ENCODE peak calls at places on chromosomes 16 and 17, in five cellular contexts. One of them, this sample, is unnamed.

GRCh38 chr17:4937553-4937952 is 2.3 kb downstream of the SLC25A11 start:
- DNase-seq in GM03348: no peak
- DNase-seq in GM13977: no peak
- DNase-seq in brain microvascular endothelial cell: no peak
- DNase-seq in NT2/D1: no peak
- DNase-seq in this sample: peak; percentile 0

GRCh38 chr17:5788266-5788900 is 204.1 kb upstream of the NLRP1 start:
- DNase-seq in NT2/D1: no peak
- DNase-seq in GM03348: peak; percentile 18
- DNase-seq in brain microvascular endothelial cell: peak; percentile 46
- DNase-seq in GM13977: no peak
- DNase-seq in this sample: no peak

GRCh38 chr17:39754958-39755549 is 17.3 kb downstream of the GRB7 start:
- DNase-seq in GM13977: peak; percentile 34
- DNase-seq in brain microvascular endothelial cell: no peak
- DNase-seq in NT2/D1: no peak
- DNase-seq in GM03348: no peak
- DNase-seq in this sample: no peak

GRCh38 chr17:29177871-29178749 is 2.1 kb downstream of the MYO18A start:
- DNase-seq in NT2/D1: no peak
- DNase-seq in GM03348: no peak
- DNase-seq in GM13977: no peak
- DNase-seq in brain microvascular endothelial cell: no peak
- DNase-seq in this sample: no peak

GRCh38 chr16:78761427-78761826 is 662.0 kb downstream of the WWOX start:
- DNase-seq in brain microvascular endothelial cell: no peak
- DNase-seq in NT2/D1: no peak
- DNase-seq in GM03348: no peak
- DNase-seq in GM13977: peak; percentile 22
- DNase-seq in this sample: no peak

GRCh38 chr16:56451753-56452689 is 667 bp downstream of the OGFOD1 start:
- DNase-seq in GM03348: peak; percentile 67
- DNase-seq in GM13977: peak; percentile 15
- DNase-seq in brain microvascular endothelial cell: peak; percentile 32
- DNase-seq in NT2/D1: no peak
- DNase-seq in this sample: peak; percentile 75

GRCh38 chr16:65377131-65377649 is 255.3 kb upstream of the CDH11 start:
- DNase-seq in NT2/D1: no peak
- DNase-seq in GM13977: no peak
- DNase-seq in brain microvascular endothelial cell: no peak
- DNase-seq in GM03348: no peak
- DNase-seq in this sample: no peak

GRCh38 chr17:80130992-80131391 is 15.9 kb downstream of the EIF4A3 start:
- DNase-seq in GM03348: no peak
- DNase-seq in NT2/D1: no peak
- DNase-seq in GM13977: no peak
- DNase-seq in brain microvascular endothelial cell: no peak
- DNase-seq in this sample: no peak

GRCh38 chr17:67221062-67221998 is 23.7 kb downstream of the HELZ start:
- DNase-seq in NT2/D1: no peak
- DNase-seq in GM03348: peak; percentile 51
- DNase-seq in brain microvascular endothelial cell: peak; percentile 51
- DNase-seq in GM13977: peak; percentile 34
- DNase-seq in this sample: peak; percentile 53

GRCh38 chr17:70139449-70139993 is 29.8 kb upstream of the KCNJ2 start:
- DNase-seq in GM03348: no peak
- DNase-seq in brain microvascular endothelial cell: no peak
- DNase-seq in NT2/D1: no peak
- DNase-seq in GM13977: no peak
- DNase-seq in this sample: no peak

GRCh38 chr16:29698484-29699323 is 19.7 kb downstream of the QPRT start:
- DNase-seq in brain microvascular endothelial cell: no peak
- DNase-seq in NT2/D1: no peak
- DNase-seq in GM03348: no peak
- DNase-seq in GM13977: no peak
- DNase-seq in this sample: no peak

GRCh38 chr17:77473615-77474226 is 333.0 kb downstream of the SEC14L1 start:
- DNase-seq in GM03348: no peak
- DNase-seq in brain microvascular endothelial cell: no peak
- DNase-seq in NT2/D1: no peak
- DNase-seq in GM13977: no peak
- DNase-seq in this sample: no peak

GRCh38 chr17:61468263-61468907 is 16.2 kb downstream of the TBX4 start:
- DNase-seq in NT2/D1: no peak
- DNase-seq in brain microvascular endothelial cell: no peak
- DNase-seq in GM03348: no peak
- DNase-seq in GM13977: no peak
- DNase-seq in this sample: no peak

GRCh38 chr16:2499890-2500633 is 13.7 kb upstream of the ATP6V0C start:
- DNase-seq in GM13977: no peak
- DNase-seq in brain microvascular endothelial cell: no peak
- DNase-seq in GM03348: no peak
- DNase-seq in NT2/D1: no peak
- DNase-seq in this sample: no peak

GRCh38 chr17:5329784-5330557 is 47.9 kb downstream of the RABEP1 start:
- DNase-seq in brain microvascular endothelial cell: no peak
- DNase-seq in GM03348: no peak
- DNase-seq in NT2/D1: no peak
- DNase-seq in GM13977: no peak
- DNase-seq in this sample: peak; percentile 58

GRCh38 chr17:63285566-63285965 is 160.5 kb downstream of the CYB561 start:
- DNase-seq in GM13977: no peak
- DNase-seq in brain microvascular endothelial cell: no peak
- DNase-seq in GM03348: no peak
- DNase-seq in NT2/D1: no peak
- DNase-seq in this sample: no peak

GRCh38 chr17:70523407-70523806 is 354.1 kb downstream of the KCNJ2 start:
- DNase-seq in GM13977: no peak
- DNase-seq in GM03348: no peak
- DNase-seq in brain microvascular endothelial cell: no peak
- DNase-seq in NT2/D1: no peak
- DNase-seq in this sample: no peak

GRCh38 chr17:72602517-72603345 is 481.9 kb downstream of the SOX9 start:
- DNase-seq in brain microvascular endothelial cell: peak; percentile 93
- DNase-seq in NT2/D1: peak; percentile 61
- DNase-seq in GM03348: peak; percentile 70
- DNase-seq in GM13977: no peak
- DNase-seq in this sample: no peak

GRCh38 chr16:56191807-56192643 is 736 bp downstream of the GNAO1 start:
- DNase-seq in GM03348: no peak
- DNase-seq in brain microvascular endothelial cell: no peak
- DNase-seq in NT2/D1: no peak
- DNase-seq in GM13977: peak; percentile 26
- DNase-seq in this sample: no peak

GRCh38 chr17:3660311-3660891 is 8.0 kb downstream of the TAX1BP3 start:
- DNase-seq in brain microvascular endothelial cell: no peak
- DNase-seq in GM13977: no peak
- DNase-seq in NT2/D1: no peak
- DNase-seq in GM03348: no peak
- DNase-seq in this sample: no peak

GRCh38 chr17:79737046-79737921 is 6.5 kb downstream of the ENPP7 start:
- DNase-seq in brain microvascular endothelial cell: no peak
- DNase-seq in NT2/D1: no peak
- DNase-seq in GM13977: no peak
- DNase-seq in GM03348: no peak
- DNase-seq in this sample: no peak